ENCODE peak calls at places on chromosomes 5 and 9, in four cellular contexts. F is IMR-90, O is K562, K is GM12878. H is an unnamed sample.

GRCh38 chr9:13707635-13708410 is 428.3 kb upstream of the MPDZ start:
- DNase-seq in F (peak), K (no peak), O (no peak), H (peak)

GRCh38 chr9:135500071-135500524 is 384 bp upstream of the MRPS2 start:
- DNase-seq in O (no peak), F (peak), K (no peak), H (no peak)

GRCh38 chr5:90473321-90474234 is 993 bp downstream of the MBLAC2 start:
- DNase-seq in K (no peak), F (peak), O (peak), H (peak)

GRCh38 chr9:135764731-135765130 is 62.7 kb downstream of the KCNT1 start:
- DNase-seq in O (no peak), K (no peak), F (no peak), H (no peak)

GRCh38 chr5:61362796-61363364 is 30.8 kb downstream of the ZSWIM6 start:
- DNase-seq in F (peak), K (no peak), O (no peak), H (no peak)

GRCh38 chr9:88179080-88179521 is 40.8 kb upstream of the SPATA31C2 start:
- DNase-seq in F (no peak), K (no peak), O (no peak), H (no peak)

GRCh38 chr9:82924243-82924605 is 138.7 kb downstream of the RASEF start:
- DNase-seq in K (no peak), O (no peak), F (no peak), H (no peak)

GRCh38 chr5:90287031-90287430 is 122.5 kb downstream of the CETN3 start:
- DNase-seq in K (no peak), F (no peak), O (no peak), H (no peak)

GRCh38 chr5:160039810-160040470 is 31.0 kb downstream of the TTC1 start:
- DNase-seq in O (no peak), F (peak), K (no peak), H (no peak)

GRCh38 chr9:126015446-126015845 is 268.3 kb downstream of the PBX3 start:
- DNase-seq in F (no peak), O (no peak), K (no peak), H (no peak)

GRCh38 chr5:106205916-106206571 is 1464.7 kb downstream of the EFNA5 start:
- DNase-seq in F (no peak), O (no peak), K (no peak), H (no peak)
- TF ChIP-seq ELK1 in F (no peak), O (no peak), K (no peak), H (no peak)

GRCh38 chr5:1840071-1840547 is 38.9 kb downstream of the NDUFS6 start:
- DNase-seq in K (no peak), F (no peak), O (no peak), H (no peak)
- TF ChIP-seq ELK1 in K (no peak), F (no peak), O (no peak), H (no peak)

GRCh38 chr9:113876806-113877236 is 712 bp downstream of the ZNF618 start:
- DNase-seq in O (no peak), F (peak), K (no peak), H (no peak)
- TF ChIP-seq ELK1 in O (no peak), F (no peak), K (no peak), H (no peak)

GRCh38 chr5:37043693-37044092 is 167.1 kb downstream of the NIPBL start:
- DNase-seq in O (no peak), K (no peak), F (no peak), H (no peak)
- TF ChIP-seq ELK1 in O (no peak), K (no peak), F (no peak), H (no peak)

GRCh38 chr9:130379649-130379970 is 65.2 kb upstream of the ASS1 start:
- DNase-seq in K (no peak), F (no peak), O (no peak), H (no peak)
- TF ChIP-seq ELK1 in K (no peak), F (no peak), O (no peak), H (no peak)

GRCh38 chr5:10935536-10935935 is 174.5 kb upstream of the DAP start:
- DNase-seq in F (no peak), O (no peak), K (no peak), H (no peak)
- TF ChIP-seq ELK1 in F (no peak), O (no peak), K (no peak), H (no peak)

H was measured in A549.